ENCODE peak calls at places on chromosomes 4 and X, in ten cellular contexts. K, X, O, I, A, V, J, W, D and N are unnamed samples.

GRCh38 chr4:121219222-121219621 is 55.1 kb upstream of the TNIP3 start:
- DNase-seq in K (no peak), X (no peak), O (no peak), I (no peak), A (no peak), V (no peak), J (no peak), W (no peak), D (peak; percentile 38), N (no peak)

GRCh38 chr4:10456270-10457254 is 664 bp downstream of the ZNF518B start:
- DNase-seq in K (no peak), X (peak; percentile 56), O (peak; percentile 79), I (peak; percentile 70), A (peak; percentile 43), V (peak; percentile 54), J (peak; percentile 70), W (peak; percentile 19), D (peak; percentile 74), N (peak; percentile 26)

GRCh38 chrX:73562458-73562857 is 539 bp upstream of the CHIC1 start:
- DNase-seq in K (no peak), X (peak; percentile 2), O (no peak), I (peak; percentile 0), A (no peak), V (no peak), J (no peak), W (no peak), D (no peak), N (no peak)

GRCh38 chr4:144501231-144501780 is 144.7 kb upstream of the HHIP start:
- DNase-seq in K (no peak), X (no peak), O (no peak), I (no peak), A (peak; percentile 25), V (no peak), J (no peak), W (no peak), D (no peak), N (no peak)

GRCh38 chrX:69323786-69324720 is 158.8 kb upstream of the PJA1 start:
- DNase-seq in K (no peak), X (no peak), O (no peak), I (no peak), A (no peak), V (no peak), J (no peak), W (no peak), D (no peak), N (peak; percentile 0)

GRCh38 chrX:150844016-150844415 is 54.5 kb downstream of the CD99L2 start:
- DNase-seq in K (no peak), X (peak; percentile 29), O (no peak), I (no peak), A (peak; percentile 85), V (no peak), J (peak; percentile 33), W (no peak), D (no peak), N (no peak)

GRCh38 chrX:14798805-14799397 is 74.0 kb downstream of the FANCB start:
- DNase-seq in K (no peak), X (no peak), O (no peak), I (no peak), A (no peak), V (no peak), J (no peak), W (no peak), D (no peak), N (no peak)

GRCh38 chr4:98722000-98722399 is 63.6 kb upstream of the TSPAN5 start:
- DNase-seq in K (no peak), X (no peak), O (no peak), I (no peak), A (peak; percentile 35), V (no peak), J (no peak), W (no peak), D (no peak), N (no peak)

GRCh38 chr4:134727696-134728095 is 526.1 kb upstream of the PABPC4L start:
- DNase-seq in K (no peak), X (no peak), O (no peak), I (no peak), A (no peak), V (no peak), J (no peak), W (no peak), D (no peak), N (no peak)

GRCh38 chr4:19038231-19038630 is 1016.7 kb upstream of the LCORL start:
- DNase-seq in K (no peak), X (no peak), O (no peak), I (no peak), A (no peak), V (no peak), J (no peak), W (no peak), D (no peak), N (no peak)

GRCh38 chr4:139142097-139142496 is 34.9 kb downstream of the ELF2 start:
- DNase-seq in K (no peak), X (no peak), O (no peak), I (peak; percentile 84), A (no peak), V (no peak), J (no peak), W (no peak), D (no peak), N (no peak)

GRCh38 chr4:26985836-26986235 is 125.2 kb downstream of the STIM2 start:
- DNase-seq in K (peak; percentile 67), X (no peak), O (no peak), I (peak; percentile 71), A (no peak), V (no peak), J (peak; percentile 79), W (no peak), D (no peak), N (no peak)

GRCh38 chr4:16785800-16786527 is 112.5 kb downstream of the LDB2 start:
- DNase-seq in K (no peak), X (no peak), O (no peak), I (no peak), A (no peak), V (no peak), J (peak; percentile 90), W (no peak), D (peak; percentile 84), N (no peak)

GRCh38 chr4:88697113-88697512 is 516 bp downstream of the NAP1L5 start:
- DNase-seq in K (no peak), X (no peak), O (no peak), I (no peak), A (no peak), V (no peak), J (peak; percentile 45), W (no peak), D (peak; percentile 28), N (no peak)

GRCh38 chrX:20542072-20542471 is 275.4 kb upstream of the RPS6KA3 start:
- DNase-seq in K (no peak), X (no peak), O (no peak), I (no peak), A (no peak), V (no peak), J (no peak), W (no peak), D (no peak), N (no peak)

GRCh38 chrX:20545538-20545937 is 278.8 kb upstream of the RPS6KA3 start:
- DNase-seq in K (no peak), X (no peak), O (no peak), I (no peak), A (no peak), V (no peak), J (peak; percentile 63), W (no peak), D (no peak), N (no peak)

DNA sequence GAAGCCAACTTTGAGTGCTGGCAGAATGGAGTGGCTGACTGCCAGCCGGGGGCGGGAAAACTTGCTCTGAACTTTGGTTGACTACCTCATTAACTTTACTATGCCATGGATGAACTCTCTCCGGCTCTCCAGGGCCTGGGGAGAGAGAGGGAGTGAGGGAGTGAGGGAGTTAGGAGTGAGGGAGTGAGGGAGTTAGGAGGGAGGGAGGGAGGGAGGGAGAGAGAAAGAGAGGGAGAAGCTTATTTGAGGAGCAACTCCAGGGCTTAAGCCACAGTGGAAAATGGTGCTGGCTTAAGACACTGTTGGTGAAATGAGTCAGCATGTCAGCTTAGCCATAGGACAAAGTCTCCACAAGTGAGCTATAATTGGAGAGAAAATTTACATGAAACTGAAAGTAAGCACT is 280.9 kb upstream of the RPS6KA3 start:
- DNase-seq in K (no peak), X (peak; percentile 74), O (no peak), I (no peak), A (peak; percentile 24), V (no peak), J (peak; percentile 81), W (no peak), D (peak; percentile 59), N (no peak)
- H3K4me2 ChIP-seq in K (no peak overlapping the region), X (peak overlapping the region; percentile 49), O (no peak overlapping the region), I (no peak overlapping the region), A (no peak overlapping the region), V (no peak overlapping the region), J (no peak overlapping the region), W (no peak overlapping the region), D (no peak overlapping the region), N (no peak overlapping the region)

DNA sequence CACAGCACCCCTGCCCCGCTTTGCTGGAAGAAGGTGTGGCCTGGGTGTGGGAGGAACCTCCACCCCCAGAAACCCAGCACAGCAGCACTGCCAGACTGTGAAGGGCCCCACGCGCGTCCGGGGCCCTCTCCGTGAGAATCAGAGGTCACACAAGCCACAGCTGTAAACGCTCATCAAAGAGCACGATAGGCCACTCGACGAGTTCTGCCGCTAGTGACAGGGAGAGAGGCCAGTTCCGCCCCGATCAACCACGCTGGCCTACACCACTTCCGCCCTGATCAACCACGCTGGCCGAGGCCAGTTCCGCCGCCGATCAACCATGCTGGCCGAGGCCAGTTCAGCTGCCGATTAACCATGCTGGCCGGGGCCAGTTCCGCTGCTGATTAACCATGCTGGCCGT is 25.9 kb upstream of the ADRA2C start:
- DNase-seq in K (no peak), X (no peak), O (no peak), I (no peak), A (no peak), V (no peak), J (no peak), W (no peak), D (no peak), N (no peak)
- H3K4me2 ChIP-seq in K (no peak overlapping the region), X (no peak overlapping the region), O (no peak overlapping the region), I (no peak overlapping the region), A (no peak overlapping the region), V (no peak overlapping the region), J (no peak overlapping the region), W (no peak overlapping the region), D (no peak overlapping the region), N (no peak overlapping the region)

GRCh38 chrX:119234931-119235555 is 1.0 kb upstream of the PGRMC1 start:
- DNase-seq in K (no peak), X (no peak), O (peak; percentile 61), I (no peak), A (no peak), V (peak; percentile 46), J (no peak), W (no peak), D (no peak), N (no peak)
- H3K4me2 ChIP-seq in K (peak overlapping the region; percentile 88), X (peak overlapping the region; percentile 70), O (peak overlapping the region; percentile 89), I (no peak overlapping the region), A (no peak overlapping the region), V (peak overlapping the region; percentile 80), J (no peak overlapping the region), W (peak overlapping the region; percentile 80), D (no peak overlapping the region), N (peak overlapping the region; percentile 70)

DNA sequence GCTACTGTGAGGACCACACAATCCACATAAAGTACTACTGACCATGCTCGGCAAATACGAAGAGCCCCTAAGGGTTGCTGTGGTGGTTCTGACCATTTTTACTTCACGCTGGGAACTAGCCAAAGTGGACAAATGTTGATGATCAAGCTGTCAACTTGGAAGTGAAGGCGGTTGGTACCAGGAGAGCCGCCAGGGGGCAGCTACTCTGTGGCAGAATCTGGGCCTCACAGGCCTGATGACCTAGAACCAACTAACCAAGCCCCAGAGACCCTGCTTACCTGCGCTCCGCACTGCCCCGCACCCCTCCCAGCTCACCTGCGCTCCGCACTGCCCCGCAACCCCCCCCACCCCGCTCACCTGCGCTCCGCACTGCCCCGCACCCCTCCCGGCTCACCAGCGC is 5.6 kb downstream of the GAK start:
- DNase-seq in K (no peak), X (peak; percentile 58), O (peak; percentile 88), I (peak; percentile 59), A (no peak), V (peak; percentile 79), J (no peak), W (no peak), D (no peak), N (no peak)
- H3K4me2 ChIP-seq in K (no peak overlapping the region), X (no peak overlapping the region), O (no peak overlapping the region), I (no peak overlapping the region), A (no peak overlapping the region), V (no peak overlapping the region), J (no peak overlapping the region), W (no peak overlapping the region), D (no peak overlapping the region), N (no peak overlapping the region)